ENCODE peak calls at places on chromosomes 1 and 21, in seven cellular contexts. J, G, S, V, N, F and M are unnamed samples.
A peak's percentile ranks its signal among the peaks of the same experiment; 100 is the strongest.

GRCh38 chr1:205703072-205703471 is 22.8 kb upstream of the SLC45A3 start:
- DNase-seq in N (no peak), S (no peak), F (no peak), V (no peak), J (no peak), G (no peak), M (no peak)

GRCh38 chr21:38506606-38507331 is 8.5 kb upstream of the ERG start:
- DNase-seq in S (no peak), G (no peak), J (no peak), N (no peak), F (no peak), V (no peak), M (no peak)

GRCh38 chr1:113391643-113392271 is 1.4 kb downstream of the MAGI3 start:
- DNase-seq in J (no peak), S (no peak), F (no peak), N (peak; percentile 22), V (no peak), G (no peak), M (no peak)

GRCh38 chr1:243734311-243734700 is 115.7 kb downstream of the AKT3 start:
- DNase-seq in F (no peak), S (no peak), J (no peak), V (no peak), N (no peak), G (no peak), M (no peak)

GRCh38 chr1:208107817-208108608 is 136.2 kb downstream of the PLXNA2 start:
- DNase-seq in G (no peak), V (no peak), F (no peak), S (no peak), J (peak; percentile 45), N (peak; percentile 93), M (no peak)

GRCh38 chr1:111743679-111744101 is 4.5 kb upstream of the INKA2 start:
- DNase-seq in S (no peak), N (no peak), F (peak; percentile 27), V (no peak), J (no peak), G (no peak), M (no peak)

GRCh38 chr1:16018749-16019515 is 1.1 kb upstream of the HSPB7 start:
- DNase-seq in N (no peak), V (no peak), F (no peak), G (no peak), S (no peak), J (no peak), M (no peak)

GRCh38 chr1:246398126-246398813 is 108.8 kb downstream of the SMYD3 start:
- DNase-seq in N (no peak), G (no peak), J (no peak), S (no peak), F (no peak), V (peak; percentile 46), M (no peak)

GRCh38 chr1:90359994-90360393 is 357.1 kb downstream of the BARHL2 start:
- DNase-seq in S (no peak), V (no peak), G (no peak), N (no peak), J (no peak), F (no peak), M (no peak)

GRCh38 chr21:16072176-16072575 is 342.4 kb downstream of the USP25 start:
- DNase-seq in S (no peak), J (no peak), N (no peak), V (no peak), F (no peak), G (no peak), M (no peak)

GRCh38 chr21:16071082-16071481 is 341.3 kb downstream of the USP25 start:
- DNase-seq in J (no peak), N (no peak), F (no peak), V (peak; percentile 65), S (no peak), G (no peak), M (no peak)

GRCh38 chr21:16071761-16072160 is 342.0 kb downstream of the USP25 start:
- DNase-seq in J (no peak), G (no peak), F (no peak), V (no peak), S (no peak), N (no peak), M (no peak)

GRCh38 chr21:16069713-16070112 is 339.9 kb downstream of the USP25 start:
- DNase-seq in G (no peak), F (no peak), S (no peak), J (no peak), N (no peak), V (no peak), M (no peak)

GRCh38 chr21:16070207-16070651 is 340.4 kb downstream of the USP25 start:
- DNase-seq in N (no peak), J (no peak), F (no peak), G (no peak), V (peak; percentile 66), S (no peak), M (no peak)
- TF ChIP-seq CTCF in N (peak; percentile 8), J (peak; percentile 44), F (no peak), G (peak; percentile 11), V (peak; percentile 43), S (no peak), M (no peak)

DNA sequence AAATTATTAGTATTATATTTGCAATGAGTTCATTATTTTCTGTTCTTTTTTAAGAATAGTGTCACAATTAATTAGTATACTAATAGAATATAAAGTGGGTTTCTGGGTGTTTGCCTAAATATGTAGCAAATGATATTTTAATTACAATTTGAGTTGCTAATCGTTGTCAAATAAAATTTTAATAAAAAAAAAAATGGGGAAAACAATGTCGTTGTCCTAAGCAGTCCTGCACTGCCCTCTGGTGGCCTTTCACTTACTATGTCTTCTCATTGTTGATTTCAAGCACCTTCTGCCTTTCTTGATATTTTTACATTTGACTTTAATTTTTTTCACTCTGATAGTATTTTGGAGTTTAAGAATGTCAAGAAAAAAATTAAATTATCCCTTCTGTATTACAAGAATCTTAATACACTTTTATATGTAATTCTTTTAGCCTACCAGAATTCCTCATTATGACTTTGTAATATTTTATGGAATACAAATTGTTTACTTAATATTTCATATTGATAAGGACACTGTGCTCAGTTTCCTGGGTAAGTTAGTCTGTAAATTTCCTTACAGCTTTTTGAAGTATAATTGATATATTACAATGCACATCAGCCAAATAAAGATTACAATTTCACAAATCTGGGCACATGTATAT is 104.5 kb upstream of the FMN2 start:
- DNase-seq in S (peak; percentile 26), V (peak; percentile 74), J (peak; percentile 13), F (peak; percentile 55), G (no peak), N (no peak), M (no peak)
- TF ChIP-seq CTCF in S (peak; percentile 74), V (peak; percentile 87), J (peak; percentile 71), F (peak; percentile 69), G (peak; percentile 73), N (peak; percentile 73), M (peak; percentile 94)

GRCh38 chr1:234906654-234907053 is 222.0 kb downstream of the TOMM20 start:
- DNase-seq in N (no peak), V (no peak), F (no peak), J (no peak), G (no peak), S (no peak), M (peak; percentile 25)
- TF ChIP-seq CTCF in N (no peak), V (no peak), F (no peak), J (no peak), G (no peak), S (no peak), M (no peak)

DNA sequence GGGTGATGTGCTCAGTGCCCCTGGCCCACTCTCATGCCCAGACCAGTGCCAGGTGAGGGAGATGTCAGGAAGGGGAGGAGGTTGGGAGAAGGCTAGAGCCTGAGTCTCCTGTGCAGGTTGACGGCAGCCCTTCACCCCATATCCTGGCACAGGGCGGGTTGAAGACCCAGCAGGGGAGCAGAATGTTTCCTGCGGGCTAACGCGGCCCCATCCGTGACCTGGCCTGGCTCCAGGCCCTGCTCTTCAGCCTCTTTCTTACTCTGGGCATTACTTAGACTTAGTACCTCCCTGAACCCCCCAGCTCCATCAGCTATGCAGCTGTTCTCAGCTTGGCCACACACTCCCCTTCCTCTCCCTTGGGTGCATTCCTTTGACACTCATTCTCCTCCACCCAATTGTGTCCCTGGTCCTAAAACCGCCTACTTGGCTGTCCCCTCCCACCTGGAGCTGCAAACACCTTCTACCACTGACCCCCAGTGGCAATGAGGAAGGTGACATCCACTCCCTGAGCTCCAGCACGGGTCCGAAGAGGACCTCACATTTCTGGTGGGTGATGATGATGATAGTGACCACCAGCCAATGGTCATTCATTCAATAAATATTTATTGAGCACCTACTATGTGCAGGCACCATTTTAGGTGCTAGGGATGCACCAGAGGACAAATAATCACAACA is 179.0 kb downstream of the PTPRU start:
- DNase-seq in N (peak; percentile 40), F (no peak), J (no peak), V (no peak), S (no peak), G (no peak), M (no peak)
- TF ChIP-seq CTCF in N (no peak), F (no peak), J (peak; percentile 7), V (peak; percentile 29), S (no peak), G (no peak), M (peak; percentile 25)

GRCh38 chr1:212669102-212669501 is 30.5 kb downstream of the BATF3 start:
- DNase-seq in N (no peak), S (peak; percentile 37), G (no peak), F (no peak), V (peak; percentile 59), J (no peak), M (no peak)
- TF ChIP-seq CTCF in N (no peak), S (peak; percentile 43), G (no peak), F (peak; percentile 37), V (peak; percentile 72), J (no peak), M (peak; percentile 67)

GRCh38 chr1:230978491-230979388 is at the start of the genes ARV1 and TTC13:
- DNase-seq in G (peak; percentile 91), S (peak; percentile 96), V (peak; percentile 100), F (peak; percentile 100), J (peak; percentile 93), N (peak; percentile 98), M (peak; percentile 99)
- TF ChIP-seq CTCF in G (no peak), S (no peak), V (peak; percentile 52), F (peak; percentile 29), J (peak; percentile 13), N (peak; percentile 75), M (peak; percentile 73)

DNA sequence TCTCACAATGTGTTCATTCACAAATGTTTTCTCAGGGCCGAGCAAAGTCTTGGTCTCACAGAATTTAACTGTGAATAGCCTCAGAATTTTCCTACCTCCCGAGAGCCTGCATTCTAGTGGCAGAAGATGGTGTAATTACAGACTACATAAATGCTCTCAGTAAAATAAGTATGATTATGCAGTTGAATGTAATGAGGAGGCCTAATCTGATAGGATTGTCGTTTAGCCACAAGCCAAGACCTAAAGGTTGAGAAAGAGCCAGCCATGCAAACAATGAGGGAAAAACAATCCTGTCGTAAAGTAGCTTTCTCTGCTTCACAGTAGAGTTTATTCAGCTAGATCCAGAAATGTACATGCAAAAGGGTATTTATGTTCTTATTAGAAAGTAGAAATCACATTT is 607.8 kb upstream of the B3GALT2 start:
- DNase-seq in J (no peak), S (no peak), N (no peak), F (no peak), G (no peak), V (no peak), M (no peak)
- TF ChIP-seq CTCF in J (no peak), S (no peak), N (no peak), F (no peak), G (no peak), V (no peak), M (no peak)

GRCh38 chr1:193786996-193787546 is 600.7 kb upstream of the B3GALT2 start:
- DNase-seq in J (no peak), V (no peak), S (no peak), N (no peak), F (no peak), G (no peak), M (no peak)
- TF ChIP-seq CTCF in J (no peak), V (no peak), S (no peak), N (no peak), F (no peak), G (no peak), M (no peak)